ENCODE peak calls at places on chromosomes 13 and 19, in five cellular contexts. Y is effector memory CD4-positive, alpha-beta T cell; I is CD8-positive, alpha-beta T cell; H is mammary epithelial cell; N is CD4-positive, CD25-positive, alpha-beta regulatory T cell. Q is an unnamed sample. For H3K36me3 and H3K4me1, the result is how much of the 10 kb centered on the place peaks cover.

GRCh38 chr13:113452942-113453901 is at the start of gene ADPRHL1:
- DNase-seq in Y (no peak), I (no peak), H (no peak), N (no peak), Q (no peak)

GRCh38 chr13:40389081-40389641 is 277.3 kb downstream of the FOXO1 start:
- DNase-seq in Y (peak), I (peak), H (no peak), N (peak), Q (peak)

GRCh38 chr13:32262619-32263018 is 52.5 kb downstream of the ZAR1L start:
- DNase-seq in Y (no peak), I (no peak), H (no peak), N (no peak), Q (no peak)

GRCh38 chr13:25463496-25463895 is 91.7 kb downstream of the ATP8A2 start:
- DNase-seq in Y (no peak), I (no peak), H (peak), N (no peak), Q (no peak)

GRCh38 chr19:35797663-35798062 is 15.0 kb downstream of the PRODH2 start:
- DNase-seq in Y (no peak), I (no peak), H (no peak), N (no peak), Q (no peak)

GRCh38 chr13:48489003-48489402 is 43.9 kb downstream of the RCBTB2 start:
- DNase-seq in Y (no peak), I (no peak), H (no peak), N (peak), Q (no peak)

GRCh38 chr13:48626077-48626449 is 27.7 kb upstream of the CYSLTR2 start:
- DNase-seq in Y (no peak), I (no peak), H (no peak), N (no peak), Q (no peak)

GRCh38 chr19:45160870-45161714 is at the start of gene NKPD1:
- DNase-seq in Y (no peak), I (no peak), H (no peak), N (no peak), Q (no peak)

GRCh38 chr13:30016398-30016797 is 166.0 kb upstream of the UBL3 start:
- DNase-seq in Y (no peak), I (no peak), H (no peak), N (no peak), Q (no peak)

GRCh38 chr13:83295684-83296083 is 586.6 kb downstream of the SLITRK1 start:
- DNase-seq in Y (no peak), I (no peak), H (no peak), N (no peak), Q (no peak)

GRCh38 chr19:32018014-32018413 is 327.4 kb upstream of the ZNF507 start:
- DNase-seq in Y (no peak), I (no peak), H (peak), N (no peak), Q (no peak)

GRCh38 chr13:106087201-106087600 is 448.3 kb downstream of the EFNB2 start:
- DNase-seq in Y (no peak), I (no peak), H (no peak), N (no peak), Q (no peak)

GRCh38 chr19:45179063-45179847 is 671 bp downstream of the BLOC1S3 start:
- DNase-seq in Y (peak), I (peak), H (peak), N (peak), Q (no peak)

GRCh38 chr13:33178197-33178699 is 107.3 kb downstream of the STARD13 start:
- DNase-seq in Y (no peak), I (no peak), H (no peak), N (no peak), Q (no peak)

GRCh38 chr13:42466609-42467008 is 107.3 kb upstream of the TNFSF11 start:
- DNase-seq in Y (no peak), I (no peak), H (no peak), N (no peak), Q (no peak)

GRCh38 chr19:55386515-55386947 is 799 bp downstream of the RPL28 start:
- DNase-seq in Y (no peak), I (no peak), H (peak), N (peak), Q (no peak)

GRCh38 chr19:35860818-35861639 is 4.3 kb downstream of the KIRREL2 start:
- DNase-seq in Y (no peak), I (no peak), H (no peak), N (no peak), Q (no peak)

GRCh38 chr19:7657047-7657779 is 11.6 kb upstream of the RETN start:
- DNase-seq in Y (no peak), I (no peak), H (no peak), N (peak), Q (no peak)

GRCh38 chr19:35932291-35932936 is 3.8 kb upstream of the LRFN3 start:
- DNase-seq in Y (no peak), I (no peak), H (no peak), N (no peak), Q (peak)

GRCh38 chr13:111791131-111791530 is 275.8 kb upstream of the SOX1 start:
- DNase-seq in Y (no peak), I (no peak), H (no peak), N (no peak), Q (no peak)

GRCh38 chr19:44582581-44583265 is 30.6 kb upstream of the IGSF23 start:
- DNase-seq in Y (no peak), I (no peak), H (no peak), N (no peak), Q (no peak)

GRCh38 chr13:79346300-79346914 is 59.6 kb downstream of the RBM26 start:
- DNase-seq in Y (no peak), I (no peak), H (no peak), N (no peak), Q (no peak)

GRCh38 chr13:44021422-44021821 is 141.7 kb downstream of the LACC1 start:
- DNase-seq in Y (no peak), I (no peak), H (no peak), N (no peak), Q (no peak)

GRCh38 chr19:12495002-12495802 is 10.6 kb upstream of the ZNF709 start:
- DNase-seq in Y (peak), I (peak), H (peak), N (peak), Q (peak)

GRCh38 chr13:37303610-37304009 is 198.1 kb upstream of the CSNK1A1L start:
- DNase-seq in Y (no peak), I (no peak), H (peak), N (no peak), Q (no peak)

GRCh38 chr13:50678464-50679162 is 164.9 kb downstream of the DLEU7 start:
- DNase-seq in Y (no peak), I (no peak), H (peak), N (no peak), Q (no peak)

GRCh38 chr13:109836629-109837607 is 50.5 kb upstream of the IRS2 start:
- DNase-seq in Y (no peak), I (no peak), H (no peak), N (no peak), Q (no peak)

GRCh38 chr13:40190656-40191100 is 475.8 kb downstream of the FOXO1 start:
- DNase-seq in Y (peak), I (peak), H (peak), N (peak), Q (peak)

GRCh38 chr19:6765738-6766356 is 1.4 kb downstream of the SH2D3A start:
- DNase-seq in Y (no peak), I (peak), H (peak), N (peak), Q (peak)

GRCh38 chr13:29472317-29472961 is 123.0 kb downstream of the SLC7A1 start:
- DNase-seq in Y (peak), I (peak), H (peak), N (peak), Q (no peak)

GRCh38 chr19:8210660-8211101 is 1.5 kb downstream of the CERS4 start:
- DNase-seq in Y (no peak), I (no peak), H (no peak), N (no peak), Q (no peak)

GRCh38 chr19:21587549-21587948 is 82.1 kb downstream of the ZNF429 start:
- DNase-seq in Y (no peak), I (no peak), H (no peak), N (no peak), Q (no peak)

GRCh38 chr13:71797487-71797886 is 69.5 kb downstream of the DACH1 start:
- DNase-seq in Y (no peak), I (no peak), H (no peak), N (no peak), Q (no peak)

GRCh38 chr19:15399635-15400034 is 19.2 kb downstream of the AKAP8L start:
- DNase-seq in Y (no peak), I (no peak), H (no peak), N (no peak), Q (no peak)
- H3K36me3 ChIP-seq in Y (half or more), I (half or more), H (under half), N (half or more), Q (half or more)

GRCh38 chr19:56573914-56574313 is 6.6 kb downstream of the ZNF470 start:
- DNase-seq in Y (no peak), I (no peak), H (no peak), N (no peak), Q (no peak)

DNA sequence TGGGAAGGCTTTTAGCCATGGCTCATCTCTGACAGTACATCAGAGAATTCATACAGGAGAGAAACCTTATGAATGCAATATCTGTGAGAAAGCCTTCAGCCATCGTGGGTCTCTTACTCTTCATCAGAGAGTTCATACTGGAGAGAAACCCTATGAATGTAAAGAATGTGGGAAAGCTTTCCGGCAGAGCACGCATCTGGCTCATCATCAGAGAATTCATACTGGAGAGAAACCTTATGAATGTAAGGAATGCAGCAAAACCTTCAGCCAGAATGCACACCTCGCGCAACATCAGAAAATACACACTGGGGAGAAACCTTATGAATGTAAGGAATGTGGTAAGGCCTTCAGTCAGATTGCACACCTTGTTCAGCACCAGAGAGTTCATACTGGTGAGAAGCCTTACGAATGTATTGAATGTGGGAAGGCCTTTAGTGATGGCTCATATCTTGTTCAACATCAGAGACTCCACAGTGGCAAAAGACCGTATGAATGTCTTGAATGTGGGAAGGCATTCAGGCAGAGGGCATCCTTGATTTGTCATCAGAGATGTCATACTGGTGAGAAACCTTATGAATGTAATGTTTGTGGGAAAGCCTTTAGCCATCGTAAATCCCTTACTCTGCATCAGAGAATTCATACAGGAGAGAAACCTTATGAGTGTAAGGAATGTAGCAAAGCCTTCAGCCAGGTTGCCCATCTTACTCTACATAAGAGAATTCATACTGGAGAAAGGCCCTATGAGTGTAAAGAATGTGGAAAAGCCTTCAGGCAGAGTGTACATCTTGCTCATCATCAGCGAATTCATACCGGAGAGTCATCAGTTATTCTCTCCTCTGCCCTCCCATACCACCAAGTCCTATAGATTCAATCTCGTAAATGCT is 10.7 kb downstream of the ZNF470 start:
- DNase-seq in Y (no peak), I (no peak), H (no peak), N (no peak), Q (no peak)
- H3K4me1 ChIP-seq in Y (under half), I (under half), H (under half), N (under half), Q (under half)

GRCh38 chr19:1411255-1412191 is 4.1 kb downstream of the DAZAP1 start:
- DNase-seq in Y (peak), I (peak), H (no peak), N (peak), Q (peak)
- H3K36me3 ChIP-seq in Y (under half), I (under half), H (under half), N (under half), Q (under half)

GRCh38 chr19:4710281-4710600 is 13.4 kb downstream of the DPP9 start:
- DNase-seq in Y (no peak), I (no peak), H (no peak), N (no peak), Q (no peak)
- H3K4me1 ChIP-seq in Y (under half), I (under half), H (half or more), N (under half), Q (under half)

DNA sequence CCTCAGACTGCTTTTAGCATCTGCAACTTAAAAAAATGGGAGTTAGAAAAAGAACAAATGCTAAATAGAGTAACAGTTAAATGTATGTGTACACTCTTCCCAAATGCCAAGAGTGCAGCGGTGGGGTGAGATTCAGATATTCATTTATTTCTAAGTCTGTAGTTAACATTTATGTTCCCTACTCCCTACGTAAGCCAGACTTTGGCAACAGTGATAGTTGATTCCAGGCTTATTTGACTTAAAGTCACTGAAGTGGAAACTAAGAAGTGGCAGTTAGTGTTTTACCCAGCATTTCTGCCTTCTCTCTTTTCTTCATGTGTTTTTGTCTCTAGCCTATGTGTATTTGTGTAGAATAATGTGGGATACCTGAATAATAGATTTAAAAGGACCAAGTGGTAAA is 4.5 kb downstream of the MIR17HG start:
- DNase-seq in Y (no peak), I (no peak), H (no peak), N (no peak), Q (no peak)
- H3K36me3 ChIP-seq in Y (under half), I (under half), H (under half), N (under half), Q (under half)